ENCODE peak calls at places on chromosome 9, in seven cellular contexts. J is coronary artery, H is HTR-8/SVneo, C is A549, R is fibroblast of pulmonary artery, V is IMR-90, Z is GF-D8. B is an unnamed sample.

GRCh38 chr9:83355729-83356128 is 182.5 kb downstream of the FRMD3 start:
- DNase-seq in J (no peak), H (no peak), C (no peak), R (no peak), V (no peak), Z (no peak), B (no peak)

GRCh38 chr9:78985084-78985738 is 586.6 kb upstream of the TLE4 start:
- DNase-seq in J (no peak), H (no peak), C (no peak), R (no peak), V (peak), Z (no peak), B (no peak)

GRCh38 chr9:126223798-126224531 is 102.7 kb upstream of the MVB12B start:
- DNase-seq in J (no peak), H (no peak), C (no peak), R (no peak), V (no peak), Z (no peak), B (no peak)

GRCh38 chr9:22975921-22976320 is 529.3 kb downstream of the DMRTA1 start:
- DNase-seq in J (no peak), H (no peak), C (no peak), R (no peak), V (peak), Z (no peak), B (no peak)

GRCh38 chr9:20683351-20684034 is 566 bp upstream of the FOCAD start:
- DNase-seq in J (peak), H (no peak), C (peak), R (peak), V (peak), Z (peak), B (peak)

GRCh38 chr9:136399176-136400037 is 563 bp downstream of the SNAPC4 start:
- DNase-seq in J (no peak), H (peak), C (no peak), R (peak), V (no peak), Z (no peak), B (no peak)

GRCh38 chr9:133608881-133609280 is 308 bp downstream of the FAM163B start:
- DNase-seq in J (no peak), H (no peak), C (no peak), R (no peak), V (no peak), Z (no peak), B (no peak)

GRCh38 chr9:92141144-92142129 is 26.2 kb upstream of the SPTLC1 start:
- DNase-seq in J (no peak), H (no peak), C (no peak), R (peak), V (no peak), Z (no peak), B (no peak)

GRCh38 chr9:4116708-4117460 is 183.0 kb downstream of the GLIS3 start:
- DNase-seq in J (no peak), H (no peak), C (no peak), R (no peak), V (no peak), Z (no peak), B (no peak)

GRCh38 chr9:19137282-19137681 is 10.0 kb upstream of the PLIN2 start:
- DNase-seq in J (no peak), H (no peak), C (no peak), R (no peak), V (peak), Z (no peak), B (no peak)

GRCh38 chr9:5518061-5518936 is 8.0 kb downstream of the PDCD1LG2 start:
- DNase-seq in J (no peak), H (no peak), C (no peak), R (no peak), V (no peak), Z (no peak), B (no peak)

GRCh38 chr9:97889941-97890557 is 32.3 kb downstream of the TRMO start:
- DNase-seq in J (no peak), H (peak), C (peak), R (no peak), V (no peak), Z (peak), B (no peak)

GRCh38 chr9:34328500-34328982 is 527 bp downstream of the KIF24 start:
- DNase-seq in J (no peak), H (no peak), C (peak), R (peak), V (no peak), Z (no peak), B (no peak)

GRCh38 chr9:92266486-92266885 is 27.0 kb downstream of the IARS1 start:
- DNase-seq in J (no peak), H (no peak), C (no peak), R (no peak), V (no peak), Z (no peak), B (no peak)

GRCh38 chr9:27303219-27303618 is 6.3 kb upstream of the EQTN start:
- DNase-seq in J (no peak), H (peak), C (peak), R (peak), V (peak), Z (no peak), B (peak)

GRCh38 chr9:35904966-35905781 is 828 bp upstream of the HRCT1 start:
- DNase-seq in J (peak), H (no peak), C (no peak), R (no peak), V (peak), Z (no peak), B (no peak)

GRCh38 chr9:73565833-73566465 is 414.3 kb downstream of the ANXA1 start:
- DNase-seq in J (no peak), H (no peak), C (no peak), R (peak), V (no peak), Z (no peak), B (peak)

GRCh38 chr9:28105001-28105400 is 531.7 kb upstream of the C9orf72 start:
- DNase-seq in J (no peak), H (no peak), C (no peak), R (no peak), V (no peak), Z (no peak), B (no peak)